ENCODE peak calls at places on chromosomes 2 and 18, in seven cellular contexts. One of them, this sample, is unnamed.

GRCh38 chr18:75201273-75201898 is 7.6 kb downstream of the PTGR3 start:
- DNase-seq in cardiac fibroblast: no peak
- DNase-seq in MCF 10A: no peak
- DNase-seq in left ventricle myocardium inferior: no peak
- DNase-seq in CD4-positive, alpha-beta T cell: no peak
- DNase-seq in fibroblast of mammary gland: peak
- DNase-seq in CD8-positive, alpha-beta T cell: no peak
- DNase-seq in this sample: no peak

GRCh38 chr18:57784034-57784815 is 18.9 kb downstream of the ATP8B1 start:
- DNase-seq in fibroblast of mammary gland: peak
- DNase-seq in cardiac fibroblast: peak
- DNase-seq in MCF 10A: peak
- DNase-seq in CD4-positive, alpha-beta T cell: no peak
- DNase-seq in left ventricle myocardium inferior: no peak
- DNase-seq in CD8-positive, alpha-beta T cell: no peak
- DNase-seq in this sample: no peak

GRCh38 chr2:111117666-111118454 is 2.9 kb upstream of the BCL2L11 start:
- DNase-seq in left ventricle myocardium inferior: peak
- DNase-seq in cardiac fibroblast: peak
- DNase-seq in fibroblast of mammary gland: peak
- DNase-seq in CD4-positive, alpha-beta T cell: peak
- DNase-seq in CD8-positive, alpha-beta T cell: no peak
- DNase-seq in MCF 10A: peak
- DNase-seq in this sample: peak

GRCh38 chr2:16570516-16570915 is 95.1 kb downstream of the CYRIA start:
- DNase-seq in cardiac fibroblast: no peak
- DNase-seq in left ventricle myocardium inferior: no peak
- DNase-seq in CD8-positive, alpha-beta T cell: no peak
- DNase-seq in fibroblast of mammary gland: no peak
- DNase-seq in CD4-positive, alpha-beta T cell: no peak
- DNase-seq in MCF 10A: no peak
- DNase-seq in this sample: no peak

GRCh38 chr18:11946756-11947155 is 34.6 kb upstream of the IMPA2 start:
- DNase-seq in CD8-positive, alpha-beta T cell: no peak
- DNase-seq in CD4-positive, alpha-beta T cell: no peak
- DNase-seq in MCF 10A: peak
- DNase-seq in left ventricle myocardium inferior: no peak
- DNase-seq in fibroblast of mammary gland: peak
- DNase-seq in cardiac fibroblast: peak
- DNase-seq in this sample: no peak

GRCh38 chr2:40129725-40130124 is 322.2 kb downstream of the SLC8A1 start:
- DNase-seq in left ventricle myocardium inferior: peak
- DNase-seq in CD8-positive, alpha-beta T cell: no peak
- DNase-seq in cardiac fibroblast: no peak
- DNase-seq in MCF 10A: no peak
- DNase-seq in fibroblast of mammary gland: no peak
- DNase-seq in CD4-positive, alpha-beta T cell: no peak
- DNase-seq in this sample: no peak

GRCh38 chr2:234044157-234044556 is 6.3 kb upstream of the SPP2 start:
- DNase-seq in left ventricle myocardium inferior: no peak
- DNase-seq in fibroblast of mammary gland: peak
- DNase-seq in MCF 10A: peak
- DNase-seq in CD4-positive, alpha-beta T cell: no peak
- DNase-seq in cardiac fibroblast: peak
- DNase-seq in CD8-positive, alpha-beta T cell: no peak
- DNase-seq in this sample: no peak

GRCh38 chr18:78924301-78925192 is 55.1 kb upstream of the SALL3 start:
- DNase-seq in CD8-positive, alpha-beta T cell: no peak
- DNase-seq in CD4-positive, alpha-beta T cell: no peak
- DNase-seq in left ventricle myocardium inferior: no peak
- DNase-seq in MCF 10A: no peak
- DNase-seq in fibroblast of mammary gland: no peak
- DNase-seq in cardiac fibroblast: no peak
- DNase-seq in this sample: no peak

GRCh38 chr2:237075749-237076599 is 9.7 kb upstream of the COPS8 start:
- DNase-seq in fibroblast of mammary gland: no peak
- DNase-seq in MCF 10A: no peak
- DNase-seq in CD8-positive, alpha-beta T cell: no peak
- DNase-seq in left ventricle myocardium inferior: no peak
- DNase-seq in cardiac fibroblast: no peak
- DNase-seq in CD4-positive, alpha-beta T cell: no peak
- DNase-seq in this sample: peak

GRCh38 chr2:129778608-129778877 is 200.9 kb upstream of the RAB6C start:
- DNase-seq in CD4-positive, alpha-beta T cell: no peak
- DNase-seq in MCF 10A: no peak
- DNase-seq in cardiac fibroblast: no peak
- DNase-seq in CD8-positive, alpha-beta T cell: no peak
- DNase-seq in left ventricle myocardium inferior: no peak
- DNase-seq in fibroblast of mammary gland: no peak
- DNase-seq in this sample: no peak

GRCh38 chr2:169080250-169081035 is 11.1 kb downstream of the DHRS9 start:
- DNase-seq in fibroblast of mammary gland: no peak
- DNase-seq in CD4-positive, alpha-beta T cell: no peak
- DNase-seq in CD8-positive, alpha-beta T cell: no peak
- DNase-seq in left ventricle myocardium inferior: no peak
- DNase-seq in cardiac fibroblast: no peak
- DNase-seq in MCF 10A: no peak
- DNase-seq in this sample: no peak

GRCh38 chr2:144083211-144083610 is 436.7 kb downstream of the ZEB2 start:
- DNase-seq in CD4-positive, alpha-beta T cell: no peak
- DNase-seq in CD8-positive, alpha-beta T cell: no peak
- DNase-seq in fibroblast of mammary gland: peak
- DNase-seq in cardiac fibroblast: no peak
- DNase-seq in MCF 10A: peak
- DNase-seq in left ventricle myocardium inferior: no peak
- DNase-seq in this sample: no peak

GRCh38 chr2:226184940-226185575 is 614.6 kb downstream of the IRS1 start:
- DNase-seq in left ventricle myocardium inferior: peak
- DNase-seq in MCF 10A: peak
- DNase-seq in CD4-positive, alpha-beta T cell: no peak
- DNase-seq in CD8-positive, alpha-beta T cell: no peak
- DNase-seq in fibroblast of mammary gland: peak
- DNase-seq in cardiac fibroblast: peak
- DNase-seq in this sample: peak

GRCh38 chr2:182506606-182507005 is 79.8 kb upstream of the PDE1A start:
- DNase-seq in MCF 10A: no peak
- DNase-seq in CD4-positive, alpha-beta T cell: no peak
- DNase-seq in fibroblast of mammary gland: peak
- DNase-seq in left ventricle myocardium inferior: no peak
- DNase-seq in cardiac fibroblast: peak
- DNase-seq in CD8-positive, alpha-beta T cell: no peak
- DNase-seq in this sample: no peak

GRCh38 chr18:9561774-9562173 is 52.6 kb downstream of the PPP4R1 start:
- DNase-seq in fibroblast of mammary gland: no peak
- DNase-seq in CD8-positive, alpha-beta T cell: no peak
- DNase-seq in cardiac fibroblast: no peak
- DNase-seq in CD4-positive, alpha-beta T cell: no peak
- DNase-seq in MCF 10A: no peak
- DNase-seq in left ventricle myocardium inferior: no peak
- DNase-seq in this sample: no peak

GRCh38 chr18:46250084-46250811 is 146.1 kb downstream of the HAUS1 start:
- DNase-seq in CD4-positive, alpha-beta T cell: peak
- DNase-seq in MCF 10A: peak
- DNase-seq in CD8-positive, alpha-beta T cell: no peak
- DNase-seq in left ventricle myocardium inferior: no peak
- DNase-seq in cardiac fibroblast: peak
- DNase-seq in fibroblast of mammary gland: peak
- DNase-seq in this sample: peak

GRCh38 chr2:188721231-188721630 is 252.9 kb upstream of the COL3A1 start:
- DNase-seq in MCF 10A: no peak
- DNase-seq in CD8-positive, alpha-beta T cell: no peak
- DNase-seq in CD4-positive, alpha-beta T cell: no peak
- DNase-seq in fibroblast of mammary gland: peak
- DNase-seq in cardiac fibroblast: peak
- DNase-seq in left ventricle myocardium inferior: no peak
- DNase-seq in this sample: no peak

GRCh38 chr2:163481515-163481914 is 254.3 kb downstream of the FIGN start:
- DNase-seq in fibroblast of mammary gland: no peak
- DNase-seq in CD4-positive, alpha-beta T cell: no peak
- DNase-seq in cardiac fibroblast: no peak
- DNase-seq in left ventricle myocardium inferior: no peak
- DNase-seq in CD8-positive, alpha-beta T cell: no peak
- DNase-seq in MCF 10A: no peak
- DNase-seq in this sample: no peak

GRCh38 chr18:44098551-44099098 is 582.1 kb upstream of the SETBP1 start:
- DNase-seq in left ventricle myocardium inferior: no peak
- DNase-seq in CD4-positive, alpha-beta T cell: no peak
- DNase-seq in fibroblast of mammary gland: peak
- DNase-seq in MCF 10A: peak
- DNase-seq in cardiac fibroblast: peak
- DNase-seq in CD8-positive, alpha-beta T cell: no peak
- DNase-seq in this sample: no peak

GRCh38 chr2:168884990-168885389 is 5.2 kb downstream of the SPC25 start:
- DNase-seq in CD8-positive, alpha-beta T cell: no peak
- DNase-seq in left ventricle myocardium inferior: no peak
- DNase-seq in cardiac fibroblast: no peak
- DNase-seq in fibroblast of mammary gland: peak
- DNase-seq in CD4-positive, alpha-beta T cell: no peak
- DNase-seq in MCF 10A: peak
- DNase-seq in this sample: no peak

GRCh38 chr2:164438490-164439205 is 182.6 kb downstream of the GRB14 start:
- DNase-seq in MCF 10A: no peak
- DNase-seq in CD4-positive, alpha-beta T cell: no peak
- DNase-seq in CD8-positive, alpha-beta T cell: no peak
- DNase-seq in cardiac fibroblast: no peak
- DNase-seq in fibroblast of mammary gland: no peak
- DNase-seq in left ventricle myocardium inferior: no peak
- DNase-seq in this sample: no peak

GRCh38 chr2:54559593-54560145 is 103.5 kb downstream of the SPTBN1 start:
- DNase-seq in fibroblast of mammary gland: peak
- DNase-seq in cardiac fibroblast: peak
- DNase-seq in left ventricle myocardium inferior: no peak
- DNase-seq in CD4-positive, alpha-beta T cell: peak
- DNase-seq in CD8-positive, alpha-beta T cell: no peak
- DNase-seq in MCF 10A: peak
- DNase-seq in this sample: no peak

GRCh38 chr2:199861116-199861774 is 10.3 kb upstream of the FTCDNL1 start:
- DNase-seq in cardiac fibroblast: peak
- DNase-seq in left ventricle myocardium inferior: no peak
- DNase-seq in fibroblast of mammary gland: peak
- DNase-seq in CD4-positive, alpha-beta T cell: no peak
- DNase-seq in CD8-positive, alpha-beta T cell: no peak
- DNase-seq in MCF 10A: peak
- DNase-seq in this sample: no peak

GRCh38 chr2:86358982-86359381 is 21.6 kb upstream of the REEP1 start:
- DNase-seq in CD8-positive, alpha-beta T cell: no peak
- DNase-seq in cardiac fibroblast: no peak
- DNase-seq in left ventricle myocardium inferior: no peak
- DNase-seq in CD4-positive, alpha-beta T cell: no peak
- DNase-seq in MCF 10A: no peak
- DNase-seq in fibroblast of mammary gland: no peak
- DNase-seq in this sample: no peak

GRCh38 chr18:48680871-48681270 is 142.0 kb downstream of the CTIF start:
- DNase-seq in CD4-positive, alpha-beta T cell: no peak
- DNase-seq in fibroblast of mammary gland: no peak
- DNase-seq in CD8-positive, alpha-beta T cell: no peak
- DNase-seq in cardiac fibroblast: peak
- DNase-seq in left ventricle myocardium inferior: peak
- DNase-seq in MCF 10A: no peak
- DNase-seq in this sample: no peak
- TF ChIP-seq CTCF in CD4-positive, alpha-beta T cell: no peak
- TF ChIP-seq CTCF in fibroblast of mammary gland: no peak
- TF ChIP-seq CTCF in CD8-positive, alpha-beta T cell: no peak
- TF ChIP-seq CTCF in cardiac fibroblast: peak
- TF ChIP-seq CTCF in left ventricle myocardium inferior: peak
- TF ChIP-seq CTCF in MCF 10A: no peak
- TF ChIP-seq CTCF in this sample: no peak

GRCh38 chr2:121382744-121383143 is 97.7 kb upstream of the TFCP2L1 start:
- DNase-seq in CD8-positive, alpha-beta T cell: no peak
- DNase-seq in CD4-positive, alpha-beta T cell: no peak
- DNase-seq in cardiac fibroblast: no peak
- DNase-seq in fibroblast of mammary gland: no peak
- DNase-seq in MCF 10A: no peak
- DNase-seq in left ventricle myocardium inferior: no peak
- DNase-seq in this sample: no peak
- TF ChIP-seq CTCF in CD8-positive, alpha-beta T cell: no peak
- TF ChIP-seq CTCF in CD4-positive, alpha-beta T cell: no peak
- TF ChIP-seq CTCF in cardiac fibroblast: peak
- TF ChIP-seq CTCF in fibroblast of mammary gland: peak
- TF ChIP-seq CTCF in MCF 10A: no peak
- TF ChIP-seq CTCF in left ventricle myocardium inferior: no peak
- TF ChIP-seq CTCF in this sample: no peak

GRCh38 chr2:211055438-211055837 is 499.0 kb downstream of the CPS1 start:
- DNase-seq in fibroblast of mammary gland: no peak
- DNase-seq in left ventricle myocardium inferior: no peak
- DNase-seq in CD8-positive, alpha-beta T cell: no peak
- DNase-seq in CD4-positive, alpha-beta T cell: no peak
- DNase-seq in MCF 10A: peak
- DNase-seq in cardiac fibroblast: peak
- DNase-seq in this sample: peak
- TF ChIP-seq CTCF in fibroblast of mammary gland: peak
- TF ChIP-seq CTCF in left ventricle myocardium inferior: no peak
- TF ChIP-seq CTCF in CD8-positive, alpha-beta T cell: no peak
- TF ChIP-seq CTCF in CD4-positive, alpha-beta T cell: no peak
- TF ChIP-seq CTCF in MCF 10A: peak
- TF ChIP-seq CTCF in cardiac fibroblast: peak
- TF ChIP-seq CTCF in this sample: no peak

DNA sequence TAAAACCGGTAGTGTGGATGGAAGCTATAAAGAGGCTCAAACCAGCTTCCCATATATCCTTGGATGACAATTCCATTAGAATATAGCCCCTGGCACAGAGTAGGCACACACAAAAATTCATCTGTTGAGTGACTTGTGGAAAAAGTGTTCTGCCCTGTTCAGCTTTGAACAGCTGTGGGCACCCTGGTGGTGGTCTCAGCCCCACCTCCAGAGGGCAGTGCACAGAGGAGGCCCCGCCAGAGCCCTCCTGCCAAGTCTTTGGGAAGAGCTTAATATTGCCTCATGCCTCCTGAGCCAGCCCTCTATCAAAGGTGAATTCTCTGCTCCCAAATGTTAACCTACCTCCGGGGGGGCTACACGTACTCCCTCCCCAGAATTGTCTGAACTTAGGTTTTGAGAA is 30.4 kb downstream of the EPAS1 start:
- DNase-seq in fibroblast of mammary gland: no peak
- DNase-seq in CD8-positive, alpha-beta T cell: no peak
- DNase-seq in left ventricle myocardium inferior: no peak
- DNase-seq in cardiac fibroblast: no peak
- DNase-seq in CD4-positive, alpha-beta T cell: no peak
- DNase-seq in MCF 10A: no peak
- DNase-seq in this sample: no peak
- TF ChIP-seq CTCF in fibroblast of mammary gland: peak
- TF ChIP-seq CTCF in CD8-positive, alpha-beta T cell: no peak
- TF ChIP-seq CTCF in left ventricle myocardium inferior: peak
- TF ChIP-seq CTCF in cardiac fibroblast: peak
- TF ChIP-seq CTCF in CD4-positive, alpha-beta T cell: no peak
- TF ChIP-seq CTCF in MCF 10A: peak
- TF ChIP-seq CTCF in this sample: no peak

DNA sequence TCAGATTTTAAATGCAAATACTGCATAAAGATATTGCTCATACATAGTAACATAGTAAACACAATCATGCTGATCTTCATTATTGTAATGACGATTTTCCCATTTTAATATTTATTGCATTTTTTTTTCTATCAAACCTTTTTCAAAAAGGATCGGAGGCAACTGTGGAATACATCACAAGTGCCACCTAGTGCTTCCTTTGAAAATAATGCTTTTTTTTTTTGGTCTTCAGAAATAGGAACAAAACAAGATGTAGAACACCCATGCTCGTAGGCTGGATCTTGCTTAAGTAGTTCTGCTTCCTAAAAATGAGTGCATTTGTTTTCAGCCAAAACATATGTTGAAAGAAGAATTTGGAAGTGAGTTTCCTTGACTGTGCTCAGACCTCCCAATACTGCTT is 35.7 kb upstream of the GPR155 start:
- DNase-seq in cardiac fibroblast: peak
- DNase-seq in CD4-positive, alpha-beta T cell: no peak
- DNase-seq in fibroblast of mammary gland: peak
- DNase-seq in MCF 10A: no peak
- DNase-seq in left ventricle myocardium inferior: no peak
- DNase-seq in CD8-positive, alpha-beta T cell: no peak
- DNase-seq in this sample: no peak
- TF ChIP-seq CTCF in cardiac fibroblast: peak
- TF ChIP-seq CTCF in CD4-positive, alpha-beta T cell: peak
- TF ChIP-seq CTCF in fibroblast of mammary gland: peak
- TF ChIP-seq CTCF in MCF 10A: peak
- TF ChIP-seq CTCF in left ventricle myocardium inferior: peak
- TF ChIP-seq CTCF in CD8-positive, alpha-beta T cell: no peak
- TF ChIP-seq CTCF in this sample: no peak